ENCODE peak calls at places on chromosomes 2 and 18, in five cellular contexts. One of them, this sample, is unnamed.
A peak's percentile ranks its signal among the peaks of the same experiment; 100 is the strongest.

GRCh38 chr2:9586465-9586864 is 30.8 kb upstream of the ADAM17 start:
- DNase-seq in lower lobe of right lung: no peak
- DNase-seq in adrenal gland: no peak
- DNase-seq in cardiac muscle cell: no peak
- DNase-seq in esophagus muscularis mucosa: no peak
- DNase-seq in this sample: no peak

GRCh38 chr18:51066273-51066672 is 36.3 kb downstream of the SMAD4 start:
- DNase-seq in lower lobe of right lung: no peak
- DNase-seq in adrenal gland: no peak
- DNase-seq in cardiac muscle cell: peak; percentile 59
- DNase-seq in esophagus muscularis mucosa: no peak
- DNase-seq in this sample: no peak

GRCh38 chr18:13566941-13567762 is 159.2 kb downstream of the FAM210A start:
- DNase-seq in lower lobe of right lung: peak; percentile 86
- DNase-seq in adrenal gland: peak; percentile 57
- DNase-seq in cardiac muscle cell: no peak
- DNase-seq in esophagus muscularis mucosa: no peak
- DNase-seq in this sample: no peak

GRCh38 chr2:8661736-8662135 is 20.1 kb upstream of the ID2 start:
- DNase-seq in lower lobe of right lung: no peak
- DNase-seq in adrenal gland: no peak
- DNase-seq in cardiac muscle cell: peak; percentile 28
- DNase-seq in esophagus muscularis mucosa: no peak
- DNase-seq in this sample: no peak

GRCh38 chr2:44543773-44544725 is 182.3 kb downstream of the CAMKMT start:
- DNase-seq in lower lobe of right lung: no peak
- DNase-seq in adrenal gland: no peak
- DNase-seq in cardiac muscle cell: no peak
- DNase-seq in esophagus muscularis mucosa: no peak
- DNase-seq in this sample: peak; percentile 45

GRCh38 chr18:52367962-52368745 is 28.2 kb downstream of the DCC start:
- DNase-seq in lower lobe of right lung: no peak
- DNase-seq in adrenal gland: no peak
- DNase-seq in cardiac muscle cell: no peak
- DNase-seq in esophagus muscularis mucosa: no peak
- DNase-seq in this sample: no peak

GRCh38 chr18:12842459-12843380 is 41.3 kb downstream of the PTPN2 start:
- DNase-seq in lower lobe of right lung: no peak
- DNase-seq in adrenal gland: no peak
- DNase-seq in cardiac muscle cell: no peak
- DNase-seq in esophagus muscularis mucosa: no peak
- DNase-seq in this sample: no peak

GRCh38 chr18:68472701-68473295 is 242.1 kb downstream of the TMX3 start:
- DNase-seq in lower lobe of right lung: no peak
- DNase-seq in adrenal gland: no peak
- DNase-seq in cardiac muscle cell: no peak
- DNase-seq in esophagus muscularis mucosa: no peak
- DNase-seq in this sample: no peak

GRCh38 chr2:241982711-241983570 is 113.4 kb downstream of the RTP5 start:
- DNase-seq in lower lobe of right lung: no peak
- DNase-seq in adrenal gland: no peak
- DNase-seq in cardiac muscle cell: no peak
- DNase-seq in esophagus muscularis mucosa: no peak
- DNase-seq in this sample: no peak

GRCh38 chr2:218020966-218021535 is 18.3 kb upstream of the TNS1 start:
- DNase-seq in lower lobe of right lung: no peak
- DNase-seq in adrenal gland: no peak
- DNase-seq in cardiac muscle cell: no peak
- DNase-seq in esophagus muscularis mucosa: no peak
- DNase-seq in this sample: peak; percentile 10

GRCh38 chr18:68316636-68317035 is 398.3 kb downstream of the TMX3 start:
- DNase-seq in lower lobe of right lung: no peak
- DNase-seq in adrenal gland: no peak
- DNase-seq in cardiac muscle cell: peak; percentile 34
- DNase-seq in esophagus muscularis mucosa: no peak
- DNase-seq in this sample: no peak

GRCh38 chr2:15706424-15706823 is 114.8 kb downstream of the DDX1 start:
- DNase-seq in lower lobe of right lung: no peak
- DNase-seq in adrenal gland: no peak
- DNase-seq in cardiac muscle cell: no peak
- DNase-seq in esophagus muscularis mucosa: no peak
- DNase-seq in this sample: no peak

GRCh38 chr2:55883829-55884228 is 39.8 kb downstream of the EFEMP1 start:
- DNase-seq in lower lobe of right lung: no peak
- DNase-seq in adrenal gland: no peak
- DNase-seq in cardiac muscle cell: no peak
- DNase-seq in esophagus muscularis mucosa: no peak
- DNase-seq in this sample: no peak

GRCh38 chr2:3656762-3657691 is 973 bp upstream of the ALLC start:
- DNase-seq in lower lobe of right lung: no peak
- DNase-seq in adrenal gland: peak; percentile 90
- DNase-seq in cardiac muscle cell: peak; percentile 29
- DNase-seq in esophagus muscularis mucosa: no peak
- DNase-seq in this sample: no peak

GRCh38 chr2:220034356-220035121 is 407.1 kb downstream of the SLC4A3 start:
- DNase-seq in lower lobe of right lung: no peak
- DNase-seq in adrenal gland: no peak
- DNase-seq in cardiac muscle cell: peak; percentile 73
- DNase-seq in esophagus muscularis mucosa: no peak
- DNase-seq in this sample: no peak

GRCh38 chr2:239321596-239322413 is 79.0 kb downstream of the HDAC4 start:
- DNase-seq in lower lobe of right lung: no peak
- DNase-seq in adrenal gland: no peak
- DNase-seq in cardiac muscle cell: no peak
- DNase-seq in esophagus muscularis mucosa: no peak
- DNase-seq in this sample: peak; percentile 40

GRCh38 chr2:233795735-233796171 is 17.6 kb downstream of the MROH2A start:
- DNase-seq in lower lobe of right lung: no peak
- DNase-seq in adrenal gland: no peak
- DNase-seq in cardiac muscle cell: no peak
- DNase-seq in esophagus muscularis mucosa: no peak
- DNase-seq in this sample: no peak

GRCh38 chr2:201656102-201656501 is 12.8 kb upstream of the TMEM237 start:
- DNase-seq in lower lobe of right lung: no peak
- DNase-seq in adrenal gland: no peak
- DNase-seq in cardiac muscle cell: no peak
- DNase-seq in esophagus muscularis mucosa: no peak
- DNase-seq in this sample: no peak

GRCh38 chr18:2906522-2907458 is 60.0 kb downstream of the EMILIN2 start:
- DNase-seq in lower lobe of right lung: peak; percentile 59
- DNase-seq in adrenal gland: no peak
- DNase-seq in cardiac muscle cell: peak; percentile 40
- DNase-seq in esophagus muscularis mucosa: no peak
- DNase-seq in this sample: peak; percentile 42

GRCh38 chr2:232653441-232653840 is 20.0 kb downstream of the EFHD1 start:
- DNase-seq in lower lobe of right lung: no peak
- DNase-seq in adrenal gland: no peak
- DNase-seq in cardiac muscle cell: no peak
- DNase-seq in esophagus muscularis mucosa: no peak
- DNase-seq in this sample: no peak

GRCh38 chr2:134900151-134900550 is 18.5 kb upstream of the CCNT2 start:
- DNase-seq in lower lobe of right lung: no peak
- DNase-seq in adrenal gland: no peak
- DNase-seq in cardiac muscle cell: no peak
- DNase-seq in esophagus muscularis mucosa: no peak
- DNase-seq in this sample: no peak

GRCh38 chr2:74250189-74250631 is 51.8 kb downstream of the MTHFD2 start:
- DNase-seq in lower lobe of right lung: peak; percentile 57
- DNase-seq in adrenal gland: peak; percentile 43
- DNase-seq in cardiac muscle cell: peak; percentile 56
- DNase-seq in esophagus muscularis mucosa: no peak
- DNase-seq in this sample: peak; percentile 42

GRCh38 chr18:45726603-45727002 is 2.6 kb downstream of the SLC14A1 start:
- DNase-seq in lower lobe of right lung: no peak
- DNase-seq in adrenal gland: no peak
- DNase-seq in cardiac muscle cell: no peak
- DNase-seq in esophagus muscularis mucosa: no peak
- DNase-seq in this sample: no peak

GRCh38 chr2:62412347-62412742 is 93.7 kb downstream of the TMEM17 start:
- DNase-seq in lower lobe of right lung: no peak
- DNase-seq in adrenal gland: no peak
- DNase-seq in cardiac muscle cell: no peak
- DNase-seq in esophagus muscularis mucosa: no peak
- DNase-seq in this sample: no peak

GRCh38 chr2:158733430-158733755 is 61.7 kb upstream of the DAPL1 start:
- DNase-seq in lower lobe of right lung: no peak
- DNase-seq in adrenal gland: no peak
- DNase-seq in cardiac muscle cell: no peak
- DNase-seq in esophagus muscularis mucosa: no peak
- DNase-seq in this sample: no peak

GRCh38 chr2:151900261-151900660 is 72.0 kb upstream of the ARL5A start:
- DNase-seq in lower lobe of right lung: no peak
- DNase-seq in adrenal gland: no peak
- DNase-seq in cardiac muscle cell: no peak
- DNase-seq in esophagus muscularis mucosa: no peak
- DNase-seq in this sample: no peak

GRCh38 chr2:164657129-164657528 is 35.8 kb upstream of the GRB14 start:
- DNase-seq in lower lobe of right lung: no peak
- DNase-seq in adrenal gland: no peak
- DNase-seq in cardiac muscle cell: peak; percentile 62
- DNase-seq in esophagus muscularis mucosa: no peak
- DNase-seq in this sample: no peak

GRCh38 chr18:9474103-9474982 is 970 bp upstream of the RALBP1 start:
- DNase-seq in lower lobe of right lung: no peak
- DNase-seq in adrenal gland: peak; percentile 6
- DNase-seq in cardiac muscle cell: peak; percentile 88
- DNase-seq in esophagus muscularis mucosa: peak; percentile 96
- DNase-seq in this sample: peak; percentile 73

GRCh38 chr2:28544405-28544914 is 48.6 kb downstream of the PLB1 start:
- DNase-seq in lower lobe of right lung: no peak
- DNase-seq in adrenal gland: peak; percentile 84
- DNase-seq in cardiac muscle cell: peak; percentile 25
- DNase-seq in esophagus muscularis mucosa: no peak
- DNase-seq in this sample: peak; percentile 26

GRCh38 chr18:74533666-74534065 is 634 bp upstream of the CNDP1 start:
- DNase-seq in lower lobe of right lung: no peak
- DNase-seq in adrenal gland: no peak
- DNase-seq in cardiac muscle cell: no peak
- DNase-seq in esophagus muscularis mucosa: no peak
- DNase-seq in this sample: no peak

GRCh38 chr2:231780123-231780908 is 766 bp downstream of the PDE6D start:
- DNase-seq in lower lobe of right lung: no peak
- DNase-seq in adrenal gland: peak; percentile 25
- DNase-seq in cardiac muscle cell: peak; percentile 27
- DNase-seq in esophagus muscularis mucosa: no peak
- DNase-seq in this sample: peak; percentile 11

GRCh38 chr2:217314021-217314460 is 454.2 kb upstream of the TNP1 start:
- DNase-seq in lower lobe of right lung: no peak
- DNase-seq in adrenal gland: no peak
- DNase-seq in cardiac muscle cell: no peak
- DNase-seq in esophagus muscularis mucosa: peak; percentile 24
- DNase-seq in this sample: no peak

GRCh38 chr18:79465392-79465991 is 69.8 kb downstream of the NFATC1 start:
- DNase-seq in lower lobe of right lung: no peak
- DNase-seq in adrenal gland: no peak
- DNase-seq in cardiac muscle cell: no peak
- DNase-seq in esophagus muscularis mucosa: no peak
- DNase-seq in this sample: peak; percentile 80

GRCh38 chr2:18435425-18436037 is 124.9 kb downstream of the RDH14 start:
- DNase-seq in lower lobe of right lung: no peak
- DNase-seq in adrenal gland: peak; percentile 19
- DNase-seq in cardiac muscle cell: peak; percentile 89
- DNase-seq in esophagus muscularis mucosa: no peak
- DNase-seq in this sample: peak; percentile 37

GRCh38 chr18:77648415-77648814 is 398.8 kb downstream of the GALR1 start:
- DNase-seq in lower lobe of right lung: no peak
- DNase-seq in adrenal gland: no peak
- DNase-seq in cardiac muscle cell: no peak
- DNase-seq in esophagus muscularis mucosa: peak; percentile 60
- DNase-seq in this sample: no peak

GRCh38 chr2:160199053-160199452 is 1.0 kb downstream of the ITGB6 start:
- DNase-seq in lower lobe of right lung: no peak
- DNase-seq in adrenal gland: no peak
- DNase-seq in cardiac muscle cell: no peak
- DNase-seq in esophagus muscularis mucosa: no peak
- DNase-seq in this sample: no peak
- H3K36me3 ChIP-seq in lower lobe of right lung: peaks cover 11% of the 10 kb centered on the region
- H3K36me3 ChIP-seq in adrenal gland: no peaks in the 10 kb centered on the region
- H3K36me3 ChIP-seq in cardiac muscle cell: no peaks in the 10 kb centered on the region
- H3K36me3 ChIP-seq in esophagus muscularis mucosa: no peaks in the 10 kb centered on the region
- H3K36me3 ChIP-seq in this sample: no peaks in the 10 kb centered on the region

GRCh38 chr18:70418551-70419311 is 129.9 kb downstream of the SOCS6 start:
- DNase-seq in lower lobe of right lung: no peak
- DNase-seq in adrenal gland: no peak
- DNase-seq in cardiac muscle cell: no peak
- DNase-seq in esophagus muscularis mucosa: no peak
- DNase-seq in this sample: no peak

GRCh38 chr18:70420151-70420898 is 131.5 kb downstream of the SOCS6 start:
- DNase-seq in lower lobe of right lung: no peak
- DNase-seq in adrenal gland: no peak
- DNase-seq in cardiac muscle cell: peak; percentile 93
- DNase-seq in esophagus muscularis mucosa: no peak
- DNase-seq in this sample: no peak

GRCh38 chr18:70421471-70421870 is 132.6 kb downstream of the SOCS6 start:
- DNase-seq in lower lobe of right lung: no peak
- DNase-seq in adrenal gland: no peak
- DNase-seq in cardiac muscle cell: no peak
- DNase-seq in esophagus muscularis mucosa: no peak
- DNase-seq in this sample: no peak

GRCh38 chr18:70417847-70418246 is 129.0 kb downstream of the SOCS6 start:
- DNase-seq in lower lobe of right lung: no peak
- DNase-seq in adrenal gland: no peak
- DNase-seq in cardiac muscle cell: no peak
- DNase-seq in esophagus muscularis mucosa: no peak
- DNase-seq in this sample: no peak

DNA sequence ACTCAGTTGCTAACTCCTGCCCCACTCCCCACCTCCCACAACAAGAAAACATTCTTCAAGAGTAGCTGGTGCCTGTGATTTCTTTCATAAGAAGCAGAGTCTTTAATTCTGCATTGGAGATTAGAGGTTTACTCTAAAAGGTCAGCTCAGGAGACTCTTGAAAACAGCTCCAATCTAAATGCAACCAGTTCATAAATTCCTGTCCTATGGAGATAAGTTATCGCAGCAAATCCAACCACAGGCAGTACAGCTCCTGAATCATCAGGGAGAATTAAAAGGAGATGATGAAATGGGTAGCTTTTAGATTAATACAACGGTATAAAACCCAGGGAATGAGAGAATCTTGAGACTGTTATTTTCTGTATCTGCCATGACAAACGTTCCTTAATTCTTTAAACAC is 130.7 kb downstream of the SOCS6 start:
- DNase-seq in lower lobe of right lung: no peak
- DNase-seq in adrenal gland: no peak
- DNase-seq in cardiac muscle cell: peak; percentile 88
- DNase-seq in esophagus muscularis mucosa: no peak
- DNase-seq in this sample: no peak
- H3K4me3 ChIP-seq in lower lobe of right lung: no peak overlapping the region
- H3K4me3 ChIP-seq in adrenal gland: no peak overlapping the region
- H3K4me3 ChIP-seq in cardiac muscle cell: no peak overlapping the region
- H3K4me3 ChIP-seq in esophagus muscularis mucosa: no peak overlapping the region
- H3K4me3 ChIP-seq in this sample: no peak overlapping the region

GRCh38 chr2:41870948-41871522 is 176.8 kb upstream of the PKDCC start:
- DNase-seq in lower lobe of right lung: no peak
- DNase-seq in adrenal gland: no peak
- DNase-seq in cardiac muscle cell: peak; percentile 65
- DNase-seq in esophagus muscularis mucosa: no peak
- DNase-seq in this sample: no peak
- TF ChIP-seq CTCF in lower lobe of right lung: peak; percentile 12
- TF ChIP-seq CTCF in adrenal gland: peak; percentile 24
- TF ChIP-seq CTCF in cardiac muscle cell: peak; percentile 58
- TF ChIP-seq CTCF in esophagus muscularis mucosa: no peak
- TF ChIP-seq CTCF in this sample: peak; percentile 28

GRCh38 chr2:48464264-48464663 is 65.7 kb upstream of the STON1 start:
- DNase-seq in lower lobe of right lung: no peak
- DNase-seq in adrenal gland: no peak
- DNase-seq in cardiac muscle cell: peak; percentile 23
- DNase-seq in esophagus muscularis mucosa: no peak
- DNase-seq in this sample: no peak
- H3K36me3 ChIP-seq in lower lobe of right lung: peaks cover 96% of the 10 kb centered on the region
- H3K36me3 ChIP-seq in adrenal gland: no peaks in the 10 kb centered on the region
- H3K36me3 ChIP-seq in cardiac muscle cell: peaks cover 41% of the 10 kb centered on the region
- H3K36me3 ChIP-seq in esophagus muscularis mucosa: peaks cover 20% of the 10 kb centered on the region
- H3K36me3 ChIP-seq in this sample: no peaks in the 10 kb centered on the region

This sample was measured in BE2C.